ENCODE peak calls at places on chromosomes 5 and 9, in four cellular contexts. A is adrenal gland, S is SJSA1, K is osteoblast. W is an unnamed sample.

GRCh38 chr5:127031863-127032232 is 1.5 kb upstream of the MARCHF3 start:
- DNase-seq in A (no peak), S (no peak), K (no peak), W (no peak)

GRCh38 chr5:84255318-84255717 is 129.4 kb downstream of the EDIL3 start:
- DNase-seq in A (no peak), S (no peak), K (peak), W (no peak)

GRCh38 chr9:105608685-105609598 is 51.0 kb downstream of the FKTN start:
- DNase-seq in A (no peak), S (peak), K (no peak), W (no peak)

GRCh38 chr5:87302061-87302460 is 34.4 kb downstream of the RASA1 start:
- DNase-seq in A (no peak), S (peak), K (no peak), W (no peak)

GRCh38 chr5:68405026-68405684 is 189.6 kb downstream of the PIK3R1 start:
- DNase-seq in A (no peak), S (no peak), K (no peak), W (no peak)

GRCh38 chr9:127780126-127780885 is 1.8 kb upstream of the SH2D3C start:
- DNase-seq in A (no peak), S (no peak), K (peak), W (no peak)

GRCh38 chr5:113053614-113054013 is 77.0 kb downstream of the DCP2 start:
- DNase-seq in A (no peak), S (no peak), K (peak), W (no peak)

GRCh38 chr5:164354138-164354751 is 848.8 kb downstream of the MAT2B start:
- DNase-seq in A (no peak), S (no peak), K (no peak), W (no peak)

GRCh38 chr9:94554439-94555331 is at the start of gene PCAT7:
- DNase-seq in A (peak), S (peak), K (peak), W (no peak)

GRCh38 chr9:94922098-94922607 is 195.7 kb downstream of the AOPEP start:
- DNase-seq in A (peak), S (peak), K (peak), W (no peak)

GRCh38 chr5:77444356-77444755 is 47.8 kb downstream of the WDR41 start:
- DNase-seq in A (no peak), S (no peak), K (no peak), W (no peak)

GRCh38 chr9:130128782-130129424 is 43.3 kb upstream of the NCS1 start:
- DNase-seq in A (peak), S (peak), K (peak), W (peak)

GRCh38 chr5:8784692-8785091 is 761.2 kb downstream of the SEMA5A start:
- DNase-seq in A (no peak), S (no peak), K (no peak), W (no peak)

GRCh38 chr5:53378590-53379247 is 101.7 kb upstream of the FST start:
- DNase-seq in A (no peak), S (no peak), K (no peak), W (no peak)

GRCh38 chr5:135437796-135438560 is 9.2 kb downstream of the DCANP1 start:
- DNase-seq in A (peak), S (no peak), K (peak), W (peak)

GRCh38 chr5:138975098-138975847 is 100.1 kb upstream of the LRRTM2 start:
- DNase-seq in A (peak), S (peak), K (no peak), W (peak)

GRCh38 chr9:36011379-36011778 is 25.3 kb upstream of the RECK start:
- DNase-seq in A (no peak), S (no peak), K (no peak), W (no peak)

GRCh38 chr9:133768371-133768858 is 30.3 kb upstream of the SARDH start:
- DNase-seq in A (peak), S (no peak), K (peak), W (no peak)

DNA sequence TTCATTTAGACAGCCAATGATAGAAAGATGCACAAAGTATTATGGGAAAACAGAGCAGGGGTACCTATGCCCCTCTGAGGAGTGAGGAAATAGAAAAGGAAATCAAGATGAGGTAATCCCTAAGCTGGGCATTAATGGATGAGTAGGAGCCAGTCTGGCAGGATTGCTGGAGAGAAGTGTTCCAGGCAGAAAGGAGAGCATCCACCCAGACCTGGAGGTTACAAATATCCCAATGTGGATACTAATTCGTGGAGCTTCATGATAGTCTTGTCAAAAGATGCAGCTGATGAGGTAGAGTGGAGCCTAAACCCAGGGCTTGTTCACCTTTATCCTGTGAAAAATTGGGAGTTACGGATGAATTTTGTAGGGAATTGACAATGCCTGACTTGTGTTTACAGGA is 328.0 kb downstream of the ZNF608 start:
- DNase-seq in A (no peak), S (no peak), K (no peak), W (no peak)
- H3K4me3 ChIP-seq in A (no peak), S (no peak), K (no peak), W (no peak)

GRCh38 chr9:135949666-135950134 is 11.5 kb downstream of the UBAC1 start:
- DNase-seq in A (no peak), S (no peak), K (no peak), W (no peak)
- H3K27ac ChIP-seq in A (no peak), S (no peak), K (no peak), W (peak)

GRCh38 chr9:136529516-136530471 is 16.1 kb downstream of the NOTCH1 start:
- DNase-seq in A (no peak), S (no peak), K (no peak), W (no peak)
- H3K4me3 ChIP-seq in A (no peak), S (no peak), K (no peak), W (peak)

DNA sequence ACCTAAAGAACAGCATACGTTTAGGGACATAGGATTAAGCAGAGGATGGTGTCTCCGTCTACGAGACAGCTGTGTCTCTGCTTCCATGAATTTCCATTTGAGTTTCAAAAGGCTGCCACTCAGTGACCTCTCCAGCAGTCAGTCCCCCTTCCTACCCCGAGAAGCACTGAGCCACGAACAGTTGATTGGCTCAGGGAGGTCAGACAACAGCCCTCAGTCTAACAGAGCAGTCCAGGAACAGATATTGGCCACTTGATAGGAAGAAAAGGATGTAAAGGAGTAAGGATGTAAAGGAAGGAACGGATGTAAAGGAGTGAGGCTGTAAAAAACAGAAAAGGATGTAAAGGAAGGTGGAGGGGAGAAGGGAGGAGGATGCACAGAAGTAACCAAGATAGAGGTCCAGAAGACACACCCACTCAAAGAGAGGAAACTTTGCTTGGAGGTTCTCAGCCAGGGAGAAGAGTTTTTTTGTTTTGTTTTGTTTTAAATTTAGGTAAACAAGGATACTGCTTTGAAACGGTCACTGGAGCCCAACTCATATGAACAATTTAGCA is 3.2 kb upstream of the NR4A3 start:
- DNase-seq in A (no peak), S (peak), K (no peak), W (no peak)
- H3K27ac ChIP-seq in A (peak), S (peak), K (peak), W (peak)

DNA sequence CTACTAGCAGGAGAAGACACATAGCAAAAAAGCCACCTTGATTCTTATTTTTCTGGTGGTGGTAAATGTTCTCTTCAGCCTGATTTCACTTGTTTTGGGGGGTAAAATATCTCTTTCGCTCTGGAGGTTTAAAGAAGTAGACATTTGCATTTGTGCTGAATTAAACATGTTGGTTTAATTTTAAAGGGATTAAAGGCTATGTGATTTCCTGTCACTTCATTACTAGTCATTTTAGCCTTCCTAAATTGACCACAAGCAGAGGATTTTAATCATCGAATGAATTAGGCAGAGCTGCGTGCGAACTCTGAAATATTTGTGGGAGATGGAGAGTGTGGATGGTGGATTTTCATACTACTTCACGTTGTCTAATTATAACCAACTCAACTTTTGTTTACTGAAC is 4.8 kb downstream of the RASGRF2 start:
- DNase-seq in A (no peak), S (peak), K (no peak), W (no peak)
- H3K4me3 ChIP-seq in A (no peak), S (peak), K (no peak), W (peak)

GRCh38 chr5:54645888-54646284 is 128.3 kb downstream of the SNX18 start:
- DNase-seq in A (no peak), S (no peak), K (peak), W (no peak)
- H3K27ac ChIP-seq in A (peak), S (no peak), K (peak), W (peak)

GRCh38 chr9:124342946-124343485 is 72.2 kb downstream of the PSMB7 start:
- DNase-seq in A (peak), S (peak), K (peak), W (peak)
- H3K4me3 ChIP-seq in A (no peak), S (no peak), K (peak), W (no peak)

W was measured in left ventricle myocardium inferior.